ENCODE peak calls at places on chromosomes 12 and 14, in ten cellular contexts. A, P, Q, X, R, K, O, F, Y and I are unnamed samples.

GRCh38 chr12:64390275-64390851 is at the start of gene C12orf56:
- DNase-seq in A (peak; percentile 78), P (no peak), Q (no peak), X (peak; percentile 33), R (peak; percentile 30), K (peak; percentile 85), O (no peak), F (peak; percentile 69), Y (peak; percentile 17), I (no peak)

GRCh38 chr12:80195143-80195726 is 95.9 kb downstream of the OTOGL start:
- DNase-seq in A (no peak), P (peak; percentile 9), Q (no peak), X (peak; percentile 88), R (peak; percentile 74), K (no peak), O (no peak), F (no peak), Y (no peak), I (peak; percentile 15)

GRCh38 chr12:15494329-15495046 is 172.2 kb downstream of the PTPRO start:
- DNase-seq in A (no peak), P (no peak), Q (no peak), X (no peak), R (no peak), K (no peak), O (peak; percentile 18), F (no peak), Y (no peak), I (no peak)

GRCh38 chr14:102493585-102493984 is 16.0 kb downstream of the ANKRD9 start:
- DNase-seq in A (no peak), P (no peak), Q (no peak), X (no peak), R (no peak), K (no peak), O (no peak), F (no peak), Y (no peak), I (no peak)

GRCh38 chr14:38042356-38042755 is 165.3 kb upstream of the SSTR1 start:
- DNase-seq in A (no peak), P (no peak), Q (no peak), X (peak; percentile 57), R (peak; percentile 79), K (no peak), O (no peak), F (no peak), Y (no peak), I (no peak)

GRCh38 chr14:103186241-103186835 is 63.1 kb downstream of the TNFAIP2 start:
- DNase-seq in A (no peak), P (no peak), Q (no peak), X (no peak), R (no peak), K (no peak), O (no peak), F (no peak), Y (no peak), I (no peak)

GRCh38 chr12:112979281-112979680 is 962 bp downstream of the OAS2 start:
- DNase-seq in A (no peak), P (no peak), Q (peak; percentile 36), X (no peak), R (no peak), K (no peak), O (no peak), F (no peak), Y (peak; percentile 40), I (no peak)

GRCh38 chr12:3223601-3224529 is 146.7 kb downstream of the TSPAN9 start:
- DNase-seq in A (no peak), P (no peak), Q (no peak), X (no peak), R (no peak), K (no peak), O (no peak), F (no peak), Y (no peak), I (no peak)

GRCh38 chr14:54172562-54172961 is 215.9 kb upstream of the BMP4 start:
- DNase-seq in A (no peak), P (no peak), Q (no peak), X (no peak), R (no peak), K (no peak), O (no peak), F (no peak), Y (no peak), I (no peak)

GRCh38 chr14:95255013-95255412 is 64.7 kb downstream of the CLMN start:
- DNase-seq in A (peak; percentile 38), P (no peak), Q (no peak), X (no peak), R (no peak), K (no peak), O (peak; percentile 52), F (no peak), Y (no peak), I (no peak)

GRCh38 chr14:80310950-80311349 is 99.6 kb upstream of the DIO2 start:
- DNase-seq in A (no peak), P (no peak), Q (no peak), X (peak; percentile 76), R (peak; percentile 18), K (no peak), O (no peak), F (no peak), Y (no peak), I (no peak)

GRCh38 chr14:21308132-21308478 is 28.2 kb downstream of the RPGRIP1 start:
- DNase-seq in A (no peak), P (no peak), Q (no peak), X (no peak), R (no peak), K (no peak), O (no peak), F (no peak), Y (no peak), I (peak; percentile 29)

GRCh38 chr14:35112641-35113040 is 9.1 kb downstream of the PPP2R3C start:
- DNase-seq in A (no peak), P (no peak), Q (no peak), X (no peak), R (no peak), K (no peak), O (no peak), F (no peak), Y (no peak), I (peak; percentile 13)

GRCh38 chr12:75611041-75611440 is 99.6 kb upstream of the KRR1 start:
- DNase-seq in A (peak; percentile 13), P (no peak), Q (no peak), X (no peak), R (no peak), K (no peak), O (no peak), F (no peak), Y (no peak), I (no peak)